ENCODE peak calls at places on chromosomes 13 and 19, in four cellular contexts. L, S, J and M are unnamed samples.

GRCh38 chr13:48043789-48044503 is 6.4 kb downstream of the NUDT15 start:
- DNase-seq in J (no peak), L (no peak), S (no peak), M (no peak)

GRCh38 chr13:94433055-94433947 is 46.2 kb downstream of the DCT start:
- DNase-seq in J (no peak), L (no peak), S (no peak), M (peak; percentile 33)

GRCh38 chr19:18507021-18507726 is 14.7 kb downstream of the ELL start:
- DNase-seq in J (no peak), L (no peak), S (no peak), M (peak; percentile 88)

GRCh38 chr19:56273563-56274117 is 1.1 kb downstream of the EDDM13 start:
- DNase-seq in L (no peak), S (no peak), J (no peak), M (no peak)

GRCh38 chr19:1855828-1856255 is 7.5 kb downstream of the KLF16 start:
- DNase-seq in J (no peak), L (no peak), S (no peak), M (no peak)

GRCh38 chr13:33057019-33057785 is 41.0 kb downstream of the KL start:
- DNase-seq in S (peak; percentile 20), L (no peak), J (no peak), M (no peak)

GRCh38 chr13:58953638-58954037 is 1210.1 kb downstream of the DIAPH3 start:
- DNase-seq in L (no peak), J (no peak), S (no peak), M (no peak)

GRCh38 chr13:113589961-113590339 is 5.4 kb downstream of the TFDP1 start:
- DNase-seq in L (no peak), S (no peak), J (peak; percentile 35), M (no peak)

GRCh38 chr13:98284677-98285076 is 107.6 kb upstream of the RNF113B start:
- DNase-seq in S (no peak), L (no peak), J (no peak), M (no peak)

GRCh38 chr19:29596885-29597525 is 9.1 kb upstream of the POP4 start:
- DNase-seq in S (no peak), L (no peak), J (no peak), M (no peak)

GRCh38 chr19:44401108-44401786 is at the start of gene ZNF285:
- DNase-seq in L (peak; percentile 36), S (peak; percentile 67), J (peak; percentile 90), M (peak; percentile 95)

GRCh38 chr13:40170982-40171381 is 495.5 kb downstream of the FOXO1 start:
- DNase-seq in J (no peak), S (no peak), L (no peak), M (no peak)

GRCh38 chr19:19192910-19193423 is 909 bp downstream of the RFXANK start:
- DNase-seq in S (no peak), J (no peak), L (no peak), M (no peak)

GRCh38 chr13:97160421-97160820 is 61.7 kb upstream of the MBNL2 start:
- DNase-seq in L (no peak), S (no peak), J (no peak), M (no peak)

GRCh38 chr19:4916292-4917082 is 7.2 kb downstream of the UHRF1 start:
- DNase-seq in S (no peak), L (peak; percentile 19), J (no peak), M (no peak)

GRCh38 chr13:107374038-107374437 is 806.1 kb upstream of the ARGLU1 start:
- DNase-seq in J (no peak), L (no peak), S (no peak), M (no peak)

GRCh38 chr13:42680748-42681147 is 100.6 kb upstream of the FAM216B start:
- DNase-seq in S (no peak), L (no peak), J (no peak), M (no peak)

GRCh38 chr13:98173431-98173921 is 3.6 kb downstream of the RNF113B start:
- DNase-seq in J (no peak), L (no peak), S (no peak), M (peak; percentile 19)

GRCh38 chr19:1469936-1470863 is 8.8 kb downstream of the C19orf25 start:
- DNase-seq in S (no peak), L (peak; percentile 38), J (no peak), M (peak; percentile 35)

GRCh38 chr19:33022472-33023116 is 42.1 kb downstream of the RHPN2 start:
- DNase-seq in S (no peak), J (peak; percentile 73), L (no peak), M (no peak)

GRCh38 chr13:93003531-93003930 is 223.1 kb upstream of the GPC6 start:
- DNase-seq in L (no peak), J (no peak), S (no peak), M (no peak)

DNA sequence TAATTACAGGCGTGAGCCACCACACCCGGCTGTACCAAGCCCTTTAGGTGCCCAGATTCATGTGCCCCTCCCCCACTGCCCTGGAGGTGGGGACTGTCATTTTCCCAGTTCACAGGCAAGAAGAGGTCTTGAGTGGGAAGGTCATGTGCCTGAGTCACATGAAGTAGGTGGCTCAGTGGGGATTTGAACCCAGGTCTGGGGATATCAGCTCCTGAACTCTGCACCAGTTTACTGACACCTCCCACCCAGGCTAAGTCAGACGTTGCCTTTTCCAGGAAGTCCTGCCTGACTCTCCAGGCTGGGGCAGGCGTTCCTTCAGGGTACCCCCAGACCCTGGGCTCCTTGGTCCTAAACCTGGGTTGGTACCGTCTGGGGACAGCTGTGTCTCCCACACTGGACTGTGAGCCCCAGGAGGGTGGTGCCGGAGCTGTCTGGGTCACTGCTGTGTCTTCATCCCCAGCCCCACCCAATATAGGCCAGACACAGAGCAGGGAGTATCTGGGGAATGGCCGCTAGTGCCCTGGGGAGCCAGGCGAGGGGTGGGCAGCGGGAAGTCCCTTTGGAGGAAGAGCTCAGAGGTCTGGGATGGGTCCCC is 8.6 kb downstream of the VASP start:
- DNase-seq in S (no peak), L (no peak), J (no peak), M (no peak)
- H3K4me3 ChIP-seq in S (no peak overlapping the region), L (no peak overlapping the region), J (no peak overlapping the region), M (no peak overlapping the region)

GRCh38 chr13:50923272-50923671 is 13.7 kb downstream of the RNASEH2B start:
- DNase-seq in L (no peak), J (no peak), S (no peak), M (no peak)

GRCh38 chr13:50924025-50924424 is 14.4 kb downstream of the RNASEH2B start:
- DNase-seq in S (no peak), J (no peak), L (no peak), M (no peak)

GRCh38 chr13:50928088-50928487 is 18.5 kb downstream of the RNASEH2B start:
- DNase-seq in L (no peak), S (no peak), J (no peak), M (no peak)

GRCh38 chr13:50928609-50929274 is 19.2 kb downstream of the RNASEH2B start:
- DNase-seq in L (no peak), S (no peak), J (no peak), M (no peak)
- H3K27ac ChIP-seq in L (no peak overlapping the region), S (no peak overlapping the region), J (no peak overlapping the region), M (no peak overlapping the region)

GRCh38 chr13:20994441-20994821 is 67.0 kb downstream of the LATS2 start:
- DNase-seq in L (no peak), J (no peak), S (no peak), M (no peak)
- H3K4me1 ChIP-seq in L (no peaks in the 10 kb centered on the region), J (no peaks in the 10 kb centered on the region), S (peaks cover 47% of the 10 kb centered on the region), M (peaks cover 42% of the 10 kb centered on the region)

GRCh38 chr19:48720251-48720612 is 707 bp upstream of the MAMSTR start:
- DNase-seq in J (no peak), S (no peak), L (no peak), M (peak; percentile 51)
- H3K4me3 ChIP-seq in J (peak overlapping the region; percentile 54), S (peak overlapping the region; percentile 63), L (no peak overlapping the region), M (peak overlapping the region; percentile 78)

DNA sequence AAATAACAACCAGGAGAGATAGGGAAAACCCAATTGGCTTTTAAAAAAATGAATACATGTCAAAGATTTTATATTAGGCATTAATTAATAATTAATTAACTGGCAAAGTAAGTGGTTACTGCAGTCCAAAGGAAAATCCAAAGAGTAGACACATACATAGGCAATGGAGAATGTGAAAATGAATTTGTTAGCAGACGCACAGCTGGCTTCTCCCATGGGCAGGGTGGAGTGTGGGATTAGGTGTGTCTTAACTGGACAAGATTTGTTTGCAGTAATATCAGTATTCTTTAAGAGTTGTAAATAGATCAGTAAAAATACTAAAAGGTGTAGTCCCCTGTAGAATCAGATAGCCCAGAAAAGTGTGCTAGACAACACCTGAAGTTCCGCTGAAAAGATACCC is 58.7 kb downstream of the DHRS12 start:
- DNase-seq in L (no peak), J (no peak), S (no peak), M (no peak)
- H3K27ac ChIP-seq in L (no peak overlapping the region), J (no peak overlapping the region), S (no peak overlapping the region), M (no peak overlapping the region)

GRCh38 chr13:31046711-31047279 is 114.3 kb downstream of the TEX26 start:
- DNase-seq in J (no peak), L (no peak), S (no peak), M (peak; percentile 25)
- H3K4me1 ChIP-seq in J (no peaks in the 10 kb centered on the region), L (peaks cover 25% of the 10 kb centered on the region), S (peaks cover 29% of the 10 kb centered on the region), M (peaks cover 11% of the 10 kb centered on the region)

GRCh38 chr19:6531163-6531955 is 533 bp downstream of the TNFSF9 start:
- DNase-seq in J (no peak), L (no peak), S (no peak), M (no peak)

GRCh38 chr19:6531956-6532243 is 1.1 kb downstream of the TNFSF9 start:
- DNase-seq in L (no peak), S (no peak), J (no peak), M (no peak)

GRCh38 chr19:6529937-6530384 is 865 bp upstream of the TNFSF9 start:
- DNase-seq in S (no peak), L (no peak), J (no peak), M (no peak)

GRCh38 chr19:6529351-6529750 is 1.5 kb upstream of the TNFSF9 start:
- DNase-seq in L (no peak), J (no peak), S (no peak), M (no peak)

GRCh38 chr19:6530385-6531162 is at the start of gene TNFSF9:
- DNase-seq in J (peak; percentile 82), L (peak; percentile 60), S (peak; percentile 84), M (peak; percentile 88)
- H3K4me3 ChIP-seq in J (peak within 1 kb of the TSS; percentile 55), L (peak within 1 kb of the TSS; percentile 60), S (peak within 1 kb of the TSS; percentile 62), M (peak within 1 kb of the TSS; percentile 74)

DNA sequence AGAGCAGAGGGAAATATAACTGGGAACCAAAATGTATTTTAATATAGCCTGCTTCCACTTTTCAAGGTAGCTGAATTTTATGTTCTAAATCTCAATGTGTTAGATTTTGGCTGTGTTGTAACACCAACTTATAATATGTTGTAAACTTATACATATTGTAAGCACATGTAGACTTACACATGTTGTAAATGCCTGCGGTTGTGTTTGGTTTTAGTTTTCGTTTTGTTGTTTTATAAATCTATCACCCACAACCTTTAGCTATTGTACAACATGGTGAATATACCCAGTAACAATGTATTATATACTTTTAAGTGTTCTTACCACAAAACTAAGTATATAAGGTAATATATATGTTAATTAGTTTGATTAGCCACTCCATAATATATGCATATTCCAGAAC is 15.6 kb downstream of the KCTD4 start:
- DNase-seq in J (no peak), L (no peak), S (no peak), M (no peak)
- H3K27ac ChIP-seq in J (no peak overlapping the region), L (no peak overlapping the region), S (no peak overlapping the region), M (no peak overlapping the region)

GRCh38 chr19:15300533-15301194 is 31.7 kb downstream of the BRD4 start:
- DNase-seq in J (no peak), S (no peak), L (no peak), M (no peak)
- H3K4me1 ChIP-seq in J (peaks cover 48% of the 10 kb centered on the region), S (peaks cover 92% of the 10 kb centered on the region), L (peaks cover 75% of the 10 kb centered on the region), M (peaks cover 92% of the 10 kb centered on the region)